ENCODE peak calls at places on chromosomes 6 and 20, in nine cellular contexts. One of them, this sample, is unnamed.

GRCh38 chr6:122048570-122048969 is 350.9 kb upstream of the HSF2 start:
- DNase-seq in heart right ventricle: no peak
- DNase-seq in A549: no peak
- DNase-seq in heart left ventricle: no peak
- DNase-seq in HFFc6: no peak
- DNase-seq in fibroblast of the aortic adventitia: no peak
- DNase-seq in lower lobe of right lung: no peak
- DNase-seq in breast epithelium: no peak
- DNase-seq in ascending aorta: no peak
- DNase-seq in this sample: no peak

GRCh38 chr6:163872335-163872734 is 457.8 kb downstream of the QKI start:
- DNase-seq in heart right ventricle: no peak
- DNase-seq in breast epithelium: no peak
- DNase-seq in HFFc6: peak; percentile 81
- DNase-seq in heart left ventricle: no peak
- DNase-seq in fibroblast of the aortic adventitia: peak; percentile 69
- DNase-seq in ascending aorta: no peak
- DNase-seq in A549: no peak
- DNase-seq in lower lobe of right lung: no peak
- DNase-seq in this sample: no peak

GRCh38 chr6:137657351-137657911 is 163.2 kb upstream of the OLIG3 start:
- DNase-seq in ascending aorta: no peak
- DNase-seq in fibroblast of the aortic adventitia: no peak
- DNase-seq in heart left ventricle: no peak
- DNase-seq in HFFc6: no peak
- DNase-seq in breast epithelium: no peak
- DNase-seq in heart right ventricle: no peak
- DNase-seq in A549: peak; percentile 18
- DNase-seq in lower lobe of right lung: no peak
- DNase-seq in this sample: peak; percentile 39

GRCh38 chr6:62150048-62150663 is 135.9 kb downstream of the KHDRBS2 start:
- DNase-seq in ascending aorta: no peak
- DNase-seq in A549: peak; percentile 32
- DNase-seq in lower lobe of right lung: no peak
- DNase-seq in fibroblast of the aortic adventitia: peak; percentile 5
- DNase-seq in HFFc6: peak; percentile 25
- DNase-seq in heart left ventricle: no peak
- DNase-seq in breast epithelium: no peak
- DNase-seq in heart right ventricle: no peak
- DNase-seq in this sample: peak; percentile 15

GRCh38 chr6:36666726-36667591 is 11.6 kb upstream of the CDKN1A start:
- DNase-seq in fibroblast of the aortic adventitia: peak; percentile 97
- DNase-seq in heart left ventricle: peak; percentile 84
- DNase-seq in breast epithelium: no peak
- DNase-seq in A549: peak; percentile 69
- DNase-seq in heart right ventricle: peak; percentile 63
- DNase-seq in ascending aorta: peak; percentile 58
- DNase-seq in lower lobe of right lung: peak; percentile 83
- DNase-seq in HFFc6: peak; percentile 97
- DNase-seq in this sample: peak; percentile 76

GRCh38 chr20:22716824-22717351 is 132.5 kb upstream of the FOXA2 start:
- DNase-seq in lower lobe of right lung: peak; percentile 79
- DNase-seq in heart left ventricle: no peak
- DNase-seq in ascending aorta: no peak
- DNase-seq in A549: peak; percentile 56
- DNase-seq in breast epithelium: no peak
- DNase-seq in fibroblast of the aortic adventitia: peak; percentile 62
- DNase-seq in HFFc6: no peak
- DNase-seq in heart right ventricle: no peak
- DNase-seq in this sample: no peak

GRCh38 chr6:4797590-4797989 is 21.4 kb downstream of the CDYL start:
- DNase-seq in heart left ventricle: no peak
- DNase-seq in fibroblast of the aortic adventitia: no peak
- DNase-seq in HFFc6: no peak
- DNase-seq in A549: no peak
- DNase-seq in lower lobe of right lung: no peak
- DNase-seq in breast epithelium: no peak
- DNase-seq in heart right ventricle: no peak
- DNase-seq in ascending aorta: no peak
- DNase-seq in this sample: no peak

GRCh38 chr20:48635791-48636267 is 192.0 kb downstream of the PREX1 start:
- DNase-seq in fibroblast of the aortic adventitia: peak; percentile 46
- DNase-seq in lower lobe of right lung: peak; percentile 66
- DNase-seq in A549: peak; percentile 54
- DNase-seq in ascending aorta: no peak
- DNase-seq in heart right ventricle: peak; percentile 40
- DNase-seq in breast epithelium: no peak
- DNase-seq in heart left ventricle: peak; percentile 59
- DNase-seq in HFFc6: peak; percentile 35
- DNase-seq in this sample: peak; percentile 92

GRCh38 chr6:39189131-39189530 is 40.1 kb downstream of the KCNK5 start:
- DNase-seq in ascending aorta: no peak
- DNase-seq in HFFc6: no peak
- DNase-seq in A549: no peak
- DNase-seq in heart left ventricle: no peak
- DNase-seq in heart right ventricle: no peak
- DNase-seq in lower lobe of right lung: no peak
- DNase-seq in breast epithelium: no peak
- DNase-seq in fibroblast of the aortic adventitia: no peak
- DNase-seq in this sample: no peak

GRCh38 chr6:39188577-39188976 is 40.7 kb downstream of the KCNK5 start:
- DNase-seq in A549: no peak
- DNase-seq in ascending aorta: no peak
- DNase-seq in heart right ventricle: no peak
- DNase-seq in heart left ventricle: no peak
- DNase-seq in fibroblast of the aortic adventitia: no peak
- DNase-seq in lower lobe of right lung: no peak
- DNase-seq in HFFc6: no peak
- DNase-seq in breast epithelium: no peak
- DNase-seq in this sample: no peak

GRCh38 chr6:39190545-39191235 is 38.6 kb downstream of the KCNK5 start:
- DNase-seq in breast epithelium: no peak
- DNase-seq in fibroblast of the aortic adventitia: no peak
- DNase-seq in ascending aorta: no peak
- DNase-seq in heart left ventricle: no peak
- DNase-seq in heart right ventricle: no peak
- DNase-seq in A549: no peak
- DNase-seq in HFFc6: no peak
- DNase-seq in lower lobe of right lung: no peak
- DNase-seq in this sample: no peak

GRCh38 chr6:39191236-39191930 is 37.9 kb downstream of the KCNK5 start:
- DNase-seq in HFFc6: no peak
- DNase-seq in ascending aorta: no peak
- DNase-seq in A549: no peak
- DNase-seq in heart right ventricle: no peak
- DNase-seq in lower lobe of right lung: no peak
- DNase-seq in fibroblast of the aortic adventitia: no peak
- DNase-seq in breast epithelium: no peak
- DNase-seq in heart left ventricle: no peak
- DNase-seq in this sample: no peak

GRCh38 chr6:39189915-39190544 is 39.2 kb downstream of the KCNK5 start:
- DNase-seq in fibroblast of the aortic adventitia: peak; percentile 16
- DNase-seq in heart right ventricle: no peak
- DNase-seq in lower lobe of right lung: peak; percentile 70
- DNase-seq in HFFc6: no peak
- DNase-seq in ascending aorta: no peak
- DNase-seq in breast epithelium: no peak
- DNase-seq in heart left ventricle: peak; percentile 41
- DNase-seq in A549: peak; percentile 49
- DNase-seq in this sample: peak; percentile 68
- TF ChIP-seq CTCF in fibroblast of the aortic adventitia: peak; percentile 48
- TF ChIP-seq CTCF in heart right ventricle: peak; percentile 45
- TF ChIP-seq CTCF in lower lobe of right lung: peak; percentile 53
- TF ChIP-seq CTCF in HFFc6: no peak
- TF ChIP-seq CTCF in ascending aorta: peak; percentile 29
- TF ChIP-seq CTCF in breast epithelium: peak; percentile 18
- TF ChIP-seq CTCF in heart left ventricle: peak; percentile 42
- TF ChIP-seq CTCF in A549: no peak
- TF ChIP-seq CTCF in this sample: peak; percentile 59

GRCh38 chr6:43953794-43954310 is 173.4 kb downstream of the MRPL14 start:
- DNase-seq in lower lobe of right lung: no peak
- DNase-seq in breast epithelium: no peak
- DNase-seq in heart right ventricle: peak; percentile 43
- DNase-seq in fibroblast of the aortic adventitia: no peak
- DNase-seq in HFFc6: no peak
- DNase-seq in A549: no peak
- DNase-seq in ascending aorta: no peak
- DNase-seq in heart left ventricle: peak; percentile 70
- DNase-seq in this sample: no peak
- TF ChIP-seq CTCF in lower lobe of right lung: no peak
- TF ChIP-seq CTCF in breast epithelium: no peak
- TF ChIP-seq CTCF in heart right ventricle: peak; percentile 56
- TF ChIP-seq CTCF in fibroblast of the aortic adventitia: peak; percentile 36
- TF ChIP-seq CTCF in HFFc6: peak; percentile 48
- TF ChIP-seq CTCF in A549: no peak
- TF ChIP-seq CTCF in ascending aorta: no peak
- TF ChIP-seq CTCF in heart left ventricle: peak; percentile 47
- TF ChIP-seq CTCF in this sample: no peak

GRCh38 chr6:1015819-1016218 is 296.1 kb upstream of the FOXQ1 start:
- DNase-seq in fibroblast of the aortic adventitia: no peak
- DNase-seq in ascending aorta: no peak
- DNase-seq in breast epithelium: no peak
- DNase-seq in HFFc6: peak; percentile 17
- DNase-seq in heart left ventricle: no peak
- DNase-seq in A549: peak; percentile 12
- DNase-seq in lower lobe of right lung: no peak
- DNase-seq in heart right ventricle: no peak
- DNase-seq in this sample: no peak
- TF ChIP-seq CTCF in fibroblast of the aortic adventitia: no peak
- TF ChIP-seq CTCF in ascending aorta: no peak
- TF ChIP-seq CTCF in breast epithelium: no peak
- TF ChIP-seq CTCF in HFFc6: peak; percentile 47
- TF ChIP-seq CTCF in heart left ventricle: no peak
- TF ChIP-seq CTCF in A549: no peak
- TF ChIP-seq CTCF in lower lobe of right lung: no peak
- TF ChIP-seq CTCF in heart right ventricle: no peak
- TF ChIP-seq CTCF in this sample: no peak

DNA sequence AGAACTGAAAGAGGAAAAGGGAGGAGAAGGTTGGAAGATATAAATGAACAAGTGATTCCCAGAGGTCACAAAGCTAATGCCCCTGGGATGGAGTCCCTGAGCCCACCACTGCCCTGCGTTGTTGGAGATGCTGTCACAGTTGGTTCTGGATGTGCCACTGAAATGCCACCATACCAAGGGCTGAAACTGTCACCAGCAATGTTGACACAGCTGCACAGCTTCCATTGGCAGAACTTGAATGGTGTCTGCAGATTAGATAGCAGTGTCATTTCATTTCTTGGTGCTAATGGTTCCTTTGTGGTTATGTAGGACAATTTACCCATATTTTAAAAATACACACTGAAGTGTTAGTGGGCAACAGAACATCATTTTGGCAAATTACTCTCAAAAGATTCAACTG is 120.7 kb downstream of the TBXT start:
- DNase-seq in ascending aorta: no peak
- DNase-seq in HFFc6: no peak
- DNase-seq in heart left ventricle: no peak
- DNase-seq in fibroblast of the aortic adventitia: no peak
- DNase-seq in A549: no peak
- DNase-seq in heart right ventricle: no peak
- DNase-seq in breast epithelium: no peak
- DNase-seq in lower lobe of right lung: no peak
- DNase-seq in this sample: no peak
- TF ChIP-seq CTCF in ascending aorta: no peak
- TF ChIP-seq CTCF in HFFc6: no peak
- TF ChIP-seq CTCF in heart left ventricle: no peak
- TF ChIP-seq CTCF in fibroblast of the aortic adventitia: no peak
- TF ChIP-seq CTCF in A549: no peak
- TF ChIP-seq CTCF in heart right ventricle: no peak
- TF ChIP-seq CTCF in breast epithelium: no peak
- TF ChIP-seq CTCF in lower lobe of right lung: no peak
- TF ChIP-seq CTCF in this sample: no peak

GRCh38 chr6:131807644-131808459 is at the start of gene ENPP1:
- DNase-seq in heart right ventricle: peak; percentile 78
- DNase-seq in breast epithelium: peak; percentile 71
- DNase-seq in A549: peak; percentile 63
- DNase-seq in lower lobe of right lung: peak; percentile 68
- DNase-seq in ascending aorta: peak; percentile 53
- DNase-seq in HFFc6: peak; percentile 71
- DNase-seq in heart left ventricle: peak; percentile 81
- DNase-seq in fibroblast of the aortic adventitia: peak; percentile 48
- DNase-seq in this sample: peak; percentile 42
- TF ChIP-seq CTCF in heart right ventricle: peak; percentile 52
- TF ChIP-seq CTCF in breast epithelium: peak; percentile 28
- TF ChIP-seq CTCF in A549: peak; percentile 12
- TF ChIP-seq CTCF in lower lobe of right lung: peak; percentile 35
- TF ChIP-seq CTCF in ascending aorta: peak; percentile 49
- TF ChIP-seq CTCF in HFFc6: peak; percentile 66
- TF ChIP-seq CTCF in heart left ventricle: peak; percentile 46
- TF ChIP-seq CTCF in fibroblast of the aortic adventitia: peak; percentile 29
- TF ChIP-seq CTCF in this sample: no peak

GRCh38 chr20:23783447-23783846 is 32.7 kb upstream of the CST1 start:
- DNase-seq in heart right ventricle: no peak
- DNase-seq in heart left ventricle: no peak
- DNase-seq in lower lobe of right lung: no peak
- DNase-seq in A549: no peak
- DNase-seq in HFFc6: no peak
- DNase-seq in breast epithelium: no peak
- DNase-seq in ascending aorta: no peak
- DNase-seq in fibroblast of the aortic adventitia: no peak
- DNase-seq in this sample: no peak

GRCh38 chr20:23782366-23782983 is 31.7 kb upstream of the CST1 start:
- DNase-seq in heart right ventricle: peak; percentile 20
- DNase-seq in HFFc6: no peak
- DNase-seq in lower lobe of right lung: no peak
- DNase-seq in A549: peak; percentile 48
- DNase-seq in ascending aorta: no peak
- DNase-seq in breast epithelium: no peak
- DNase-seq in fibroblast of the aortic adventitia: peak; percentile 25
- DNase-seq in heart left ventricle: no peak
- DNase-seq in this sample: peak; percentile 14
- TF ChIP-seq CTCF in heart right ventricle: peak; percentile 64
- TF ChIP-seq CTCF in HFFc6: peak; percentile 73
- TF ChIP-seq CTCF in lower lobe of right lung: peak; percentile 55
- TF ChIP-seq CTCF in A549: peak; percentile 49
- TF ChIP-seq CTCF in ascending aorta: peak; percentile 14
- TF ChIP-seq CTCF in breast epithelium: no peak
- TF ChIP-seq CTCF in fibroblast of the aortic adventitia: peak; percentile 66
- TF ChIP-seq CTCF in heart left ventricle: peak; percentile 56
- TF ChIP-seq CTCF in this sample: peak; percentile 71

DNA sequence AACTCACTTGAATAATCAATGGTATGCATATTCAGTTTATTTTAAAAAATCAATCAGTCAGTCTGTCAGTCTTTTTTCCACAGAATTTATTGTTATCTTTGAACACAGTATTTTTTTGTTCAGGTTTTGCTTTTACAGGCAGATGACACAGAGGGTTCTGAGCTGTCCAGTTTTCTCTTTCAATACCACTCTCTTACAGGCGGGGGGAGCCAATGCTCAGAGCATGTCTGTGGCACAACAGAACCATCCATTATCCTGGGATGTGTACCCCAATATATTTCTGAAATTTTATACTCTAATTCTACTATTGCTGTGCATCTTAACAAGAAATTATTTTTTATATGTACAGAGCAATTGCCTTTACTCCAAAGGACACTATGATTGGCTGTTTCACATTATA is 21.2 kb downstream of the ROS1 start:
- DNase-seq in heart right ventricle: no peak
- DNase-seq in HFFc6: peak; percentile 39
- DNase-seq in heart left ventricle: no peak
- DNase-seq in breast epithelium: no peak
- DNase-seq in A549: no peak
- DNase-seq in ascending aorta: no peak
- DNase-seq in lower lobe of right lung: no peak
- DNase-seq in fibroblast of the aortic adventitia: no peak
- DNase-seq in this sample: no peak
- TF ChIP-seq CTCF in heart right ventricle: peak; percentile 14
- TF ChIP-seq CTCF in HFFc6: peak; percentile 72
- TF ChIP-seq CTCF in heart left ventricle: no peak
- TF ChIP-seq CTCF in breast epithelium: no peak
- TF ChIP-seq CTCF in A549: no peak
- TF ChIP-seq CTCF in ascending aorta: no peak
- TF ChIP-seq CTCF in lower lobe of right lung: no peak
- TF ChIP-seq CTCF in fibroblast of the aortic adventitia: no peak
- TF ChIP-seq CTCF in this sample: no peak

GRCh38 chr6:151627689-151628444 is 134.1 kb downstream of the CCDC170 start:
- DNase-seq in breast epithelium: no peak
- DNase-seq in heart right ventricle: no peak
- DNase-seq in fibroblast of the aortic adventitia: peak; percentile 4
- DNase-seq in ascending aorta: no peak
- DNase-seq in heart left ventricle: no peak
- DNase-seq in HFFc6: no peak
- DNase-seq in lower lobe of right lung: no peak
- DNase-seq in A549: no peak
- DNase-seq in this sample: peak; percentile 19
- TF ChIP-seq CTCF in breast epithelium: no peak
- TF ChIP-seq CTCF in heart right ventricle: no peak
- TF ChIP-seq CTCF in fibroblast of the aortic adventitia: no peak
- TF ChIP-seq CTCF in ascending aorta: no peak
- TF ChIP-seq CTCF in heart left ventricle: no peak
- TF ChIP-seq CTCF in HFFc6: no peak
- TF ChIP-seq CTCF in lower lobe of right lung: no peak
- TF ChIP-seq CTCF in A549: no peak
- TF ChIP-seq CTCF in this sample: no peak